ENCODE peak calls at places on chromosomes 13 and 19, in nine cellular contexts. K is hypothalamus; J is hippocampal formation; M is NCI-H1105; S is CD8-positive, alpha-beta T cell; R is retina; G is GM03348; X is Panc1; P is central memory CD4-positive, alpha-beta T cell. N is an unnamed sample.

GRCh38 chr19:3725640-3726310 is 17.6 kb downstream of the TJP3 start:
- DNase-seq in K (no peak), J (no peak), M (no peak), S (no peak), R (peak; percentile 36), G (no peak), X (no peak), P (no peak), N (peak; percentile 78)

GRCh38 chr19:44960906-44961734 is 5.9 kb downstream of the CLPTM1 start:
- DNase-seq in K (no peak), J (no peak), M (no peak), S (no peak), R (no peak), G (no peak), X (no peak), P (no peak), N (no peak)

GRCh38 chr13:32428581-32429072 is 697 bp upstream of the N4BP2L1 start:
- DNase-seq in K (no peak), J (no peak), M (no peak), S (no peak), R (no peak), G (peak; percentile 14), X (no peak), P (no peak), N (no peak)

GRCh38 chr13:26476111-26476743 is 81.3 kb upstream of the WASF3 start:
- DNase-seq in K (no peak), J (no peak), M (no peak), S (no peak), R (no peak), G (peak; percentile 37), X (no peak), P (no peak), N (no peak)

GRCh38 chr13:30805603-30806011 is 70.3 kb downstream of the ALOX5AP start:
- DNase-seq in K (peak; percentile 47), J (peak; percentile 12), M (no peak), S (no peak), R (peak; percentile 39), G (no peak), X (no peak), P (no peak), N (no peak)

GRCh38 chr13:112868308-112868707 is 100.7 kb upstream of the MCF2L start:
- DNase-seq in K (no peak), J (no peak), M (no peak), S (no peak), R (no peak), G (no peak), X (no peak), P (no peak), N (no peak)

GRCh38 chr13:30116379-30116778 is 191.0 kb downstream of the KATNAL1 start:
- DNase-seq in K (no peak), J (no peak), M (no peak), S (no peak), R (peak; percentile 47), G (no peak), X (no peak), P (no peak), N (no peak)

GRCh38 chr13:75364131-75364713 is 117.7 kb downstream of the TBC1D4 start:
- DNase-seq in K (no peak), J (no peak), M (no peak), S (no peak), R (no peak), G (no peak), X (no peak), P (no peak), N (no peak)

GRCh38 chr13:107590556-107590955 is 624.8 kb downstream of the LIG4 start:
- DNase-seq in K (no peak), J (no peak), M (no peak), S (no peak), R (no peak), G (no peak), X (no peak), P (no peak), N (no peak)

N was measured in COR-L47.